ENCODE peak calls at places on chromosomes 3 and 15, in nine cellular contexts. V is choroid plexus epithelial cell, W is astrocyte of the spinal cord, H is fibroblast of lung, P is mammary epithelial cell, C is mesendoderm, Z is mesenchymal stem cell, G is DND-41, I is AG09309. F is an unnamed sample.

GRCh38 chr3:146128179-146128578 is 32.8 kb downstream of the PLOD2 start:
- DNase-seq in V (no peak), W (no peak), H (no peak), P (no peak), C (no peak), Z (no peak), G (no peak), I (no peak), F (no peak)

GRCh38 chr3:131083190-131083863 is 56.6 kb downstream of the NEK11 start:
- DNase-seq in V (peak), W (peak), H (peak), P (no peak), C (peak), Z (no peak), G (peak), I (no peak), F (no peak)

GRCh38 chr3:119870512-119870911 is 88.6 kb downstream of the NR1I2 start:
- DNase-seq in V (no peak), W (no peak), H (no peak), P (no peak), C (no peak), Z (no peak), G (no peak), I (no peak), F (no peak)

GRCh38 chr15:80609512-80609946 is 85.6 kb upstream of the ABHD17C start:
- DNase-seq in V (no peak), W (no peak), H (peak), P (no peak), C (no peak), Z (no peak), G (no peak), I (no peak), F (no peak)

GRCh38 chr3:149527531-149528343 is 53.2 kb downstream of the TM4SF4 start:
- DNase-seq in V (peak), W (no peak), H (peak), P (no peak), C (peak), Z (peak), G (no peak), I (no peak), F (no peak)

GRCh38 chr15:30921106-30921505 is 17.4 kb downstream of the FAN1 start:
- DNase-seq in V (no peak), W (no peak), H (no peak), P (no peak), C (no peak), Z (no peak), G (no peak), I (no peak), F (no peak)

GRCh38 chr3:32383136-32383711 is 8.4 kb upstream of the CMTM7 start:
- DNase-seq in V (no peak), W (no peak), H (no peak), P (no peak), C (peak), Z (no peak), G (no peak), I (no peak), F (no peak)

GRCh38 chr3:125107384-125107783 is 51.6 kb upstream of the HEG1 start:
- DNase-seq in V (no peak), W (no peak), H (no peak), P (no peak), C (no peak), Z (no peak), G (no peak), I (no peak), F (no peak)

GRCh38 chr3:25018909-25019308 is 409.2 kb upstream of the RARB start:
- DNase-seq in V (no peak), W (no peak), H (no peak), P (no peak), C (no peak), Z (no peak), G (no peak), I (no peak), F (no peak)

GRCh38 chr15:70096975-70097336 is 761 bp downstream of the TLE3 start:
- DNase-seq in V (no peak), W (no peak), H (no peak), P (no peak), C (no peak), Z (no peak), G (no peak), I (no peak), F (no peak)

GRCh38 chr3:45412731-45413130 is 24.4 kb downstream of the LARS2 start:
- DNase-seq in V (no peak), W (no peak), H (no peak), P (no peak), C (no peak), Z (no peak), G (no peak), I (no peak), F (peak)

GRCh38 chr3:48661501-48662139 is 1.1 kb downstream of the CELSR3 start:
- DNase-seq in V (peak), W (peak), H (peak), P (peak), C (peak), Z (peak), G (peak), I (no peak), F (peak)

GRCh38 chr3:188473591-188474288 is 319.8 kb downstream of the LPP start:
- DNase-seq in V (no peak), W (no peak), H (no peak), P (no peak), C (no peak), Z (no peak), G (no peak), I (no peak), F (no peak)

GRCh38 chr3:51580418-51580817 is 41.9 kb downstream of the RAD54L2 start:
- DNase-seq in V (no peak), W (no peak), H (no peak), P (no peak), C (no peak), Z (no peak), G (no peak), I (no peak), F (no peak)

GRCh38 chr15:29099131-29099880 is 170.3 kb downstream of the NSMCE3 start:
- DNase-seq in V (no peak), W (no peak), H (no peak), P (no peak), C (no peak), Z (no peak), G (no peak), I (no peak), F (no peak)

GRCh38 chr3:118097226-118097625 is 937.4 kb downstream of the IGSF11 start:
- DNase-seq in V (no peak), W (no peak), H (no peak), P (peak), C (no peak), Z (no peak), G (no peak), I (no peak), F (no peak)

GRCh38 chr3:49134471-49135265 is 1.8 kb upstream of the LAMB2 start:
- DNase-seq in V (no peak), W (no peak), H (no peak), P (no peak), C (peak), Z (no peak), G (no peak), I (no peak), F (no peak)

GRCh38 chr15:34122771-34123183 is 20.9 kb downstream of the PGBD4 start:
- DNase-seq in V (peak), W (peak), H (peak), P (peak), C (no peak), Z (peak), G (no peak), I (peak), F (no peak)

GRCh38 chr15:89785064-89785770 is 9.1 kb downstream of the MESP2 start:
- DNase-seq in V (no peak), W (no peak), H (no peak), P (no peak), C (no peak), Z (no peak), G (no peak), I (no peak), F (peak)

GRCh38 chr3:187977659-187978058 is 176.3 kb upstream of the LPP start:
- DNase-seq in V (no peak), W (no peak), H (no peak), P (no peak), C (no peak), Z (no peak), G (no peak), I (no peak), F (no peak)

GRCh38 chr15:39451121-39451698 is 129.7 kb upstream of the THBS1 start:
- DNase-seq in V (no peak), W (no peak), H (peak), P (no peak), C (no peak), Z (peak), G (no peak), I (no peak), F (no peak)

GRCh38 chr3:157475921-157476395 is 27.3 kb downstream of the VEPH1 start:
- DNase-seq in V (peak), W (peak), H (peak), P (peak), C (no peak), Z (peak), G (no peak), I (no peak), F (no peak)

GRCh38 chr3:183494341-183494740 is 61.2 kb downstream of the KLHL6 start:
- DNase-seq in V (no peak), W (no peak), H (no peak), P (no peak), C (no peak), Z (no peak), G (no peak), I (no peak), F (no peak)

GRCh38 chr15:39347453-39347852 is 233.4 kb upstream of the THBS1 start:
- DNase-seq in V (no peak), W (no peak), H (no peak), P (no peak), C (no peak), Z (no peak), G (no peak), I (no peak), F (no peak)

GRCh38 chr3:50268276-50268675 is 671 bp upstream of the SEMA3B start:
- DNase-seq in V (no peak), W (no peak), H (no peak), P (no peak), C (no peak), Z (no peak), G (no peak), I (no peak), F (no peak)
- H3K4me3 ChIP-seq in V (no peak), W (no peak), H (peak), P (no peak), C (no peak), Z (no peak), G (no peak), I (no peak), F (no peak)

GRCh38 chr3:11060500-11061251 is 68.1 kb downstream of the SLC6A1 start:
- DNase-seq in V (peak), W (peak), H (peak), P (peak), C (peak), Z (peak), G (peak), I (no peak), F (peak)
- H3K4me3 ChIP-seq in V (peak), W (peak), H (peak), P (no peak), C (no peak), Z (no peak), G (no peak), I (peak), F (no peak)

DNA sequence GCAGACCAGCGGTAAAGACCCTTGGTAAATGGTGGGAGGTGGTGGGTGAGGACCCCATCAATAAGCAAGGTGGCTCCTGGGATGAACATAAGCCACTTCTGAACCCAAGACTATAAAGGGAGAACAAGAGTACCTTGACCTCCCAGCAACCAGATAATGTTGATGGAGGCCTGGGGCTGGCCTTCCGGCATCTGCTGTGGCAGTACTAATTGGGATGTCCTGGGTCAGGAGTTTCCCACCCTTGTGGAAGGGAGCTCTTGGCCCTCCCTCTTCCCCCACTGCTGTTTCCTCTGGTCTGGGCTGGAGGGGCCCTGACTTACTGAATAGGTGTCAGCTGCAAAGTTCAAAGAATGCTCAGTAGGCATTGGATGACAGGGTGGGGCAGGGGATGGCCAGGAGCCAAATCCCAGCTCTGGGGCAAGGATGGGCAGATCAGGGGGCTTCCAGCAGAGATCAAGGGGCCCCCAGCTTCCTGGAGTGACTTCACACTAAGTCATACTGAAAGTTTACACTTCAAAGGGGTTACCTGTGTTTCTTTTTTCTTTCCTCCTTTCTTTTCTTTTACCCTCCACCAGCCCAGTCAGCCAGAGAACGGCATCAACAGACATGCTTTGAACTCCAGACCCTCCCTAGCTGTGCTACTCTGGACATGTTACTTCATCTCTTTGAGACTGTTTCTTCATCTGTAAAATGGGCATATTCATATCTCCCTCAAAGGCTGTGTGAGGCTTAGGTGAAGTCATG is 1.6 kb downstream of the RBP1 start:
- DNase-seq in V (no peak), W (no peak), H (no peak), P (no peak), C (no peak), Z (no peak), G (no peak), I (no peak), F (no peak)
- H3K4me3 ChIP-seq in V (peak), W (peak), H (no peak), P (no peak), C (no peak), Z (no peak), G (no peak), I (no peak), F (no peak)

GRCh38 chr3:73143821-73144237 is 82.4 kb downstream of the EBLN2 start:
- DNase-seq in V (peak), W (peak), H (no peak), P (no peak), C (no peak), Z (no peak), G (no peak), I (peak), F (no peak)
- H3K4me3 ChIP-seq in V (no peak), W (no peak), H (no peak), P (no peak), C (no peak), Z (no peak), G (no peak), I (no peak), F (no peak)

DNA sequence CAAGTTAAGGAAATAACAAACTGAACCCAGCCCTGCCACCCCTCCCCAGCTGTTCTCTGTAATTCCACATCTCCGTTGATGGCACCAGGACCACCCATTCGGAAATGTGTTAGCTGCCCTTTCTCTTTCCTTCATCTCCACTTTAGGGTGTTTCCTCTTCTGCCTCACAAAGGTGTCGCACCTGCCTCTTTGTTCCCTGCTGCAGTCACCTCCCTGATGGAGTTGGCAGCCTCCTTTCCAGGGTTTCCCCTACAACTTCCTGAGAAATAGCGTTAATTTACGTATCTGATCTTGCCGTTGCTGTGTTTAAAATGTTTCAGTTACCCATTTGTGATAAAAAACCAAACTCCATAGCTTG is 57.3 kb downstream of the GPR171 start:
- DNase-seq in V (no peak), W (no peak), H (no peak), P (no peak), C (no peak), Z (no peak), G (no peak), I (no peak), F (no peak)
- H3K4me3 ChIP-seq in V (no peak), W (no peak), H (no peak), P (no peak), C (no peak), Z (no peak), G (no peak), I (no peak), F (no peak)

GRCh38 chr3:141796436-141797166 is 33.4 kb downstream of the GRK7 start:
- DNase-seq in V (peak), W (peak), H (no peak), P (no peak), C (peak), Z (peak), G (peak), I (no peak), F (no peak)
- H3K4me3 ChIP-seq in V (peak), W (no peak), H (no peak), P (no peak), C (no peak), Z (no peak), G (peak), I (no peak), F (no peak)

DNA sequence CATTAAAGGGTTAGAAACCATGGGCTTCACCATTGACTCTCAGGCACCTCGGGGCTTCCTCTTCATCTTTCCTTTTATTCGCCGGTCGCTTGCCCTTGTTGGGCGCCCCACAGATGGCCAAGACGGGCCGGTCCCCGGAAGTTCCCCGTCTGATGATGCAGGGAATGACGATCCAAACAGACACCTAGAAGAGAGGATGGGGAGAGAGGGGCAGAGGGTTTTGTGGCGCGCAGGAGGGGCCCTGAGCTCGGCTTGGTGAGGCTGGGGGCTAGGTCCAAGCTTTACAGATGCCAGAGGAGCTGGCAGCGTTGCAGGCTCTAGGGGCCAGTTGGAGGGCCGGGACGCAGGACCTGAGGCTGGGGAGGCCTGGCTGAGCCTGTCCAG is 532 bp upstream of the ESYT3 start:
- DNase-seq in V (no peak), W (no peak), H (no peak), P (no peak), C (no peak), Z (no peak), G (no peak), I (no peak), F (no peak)
- H3K4me3 ChIP-seq in V (peak), W (no peak), H (peak), P (no peak), C (no peak), Z (peak), G (no peak), I (no peak), F (peak)

DNA sequence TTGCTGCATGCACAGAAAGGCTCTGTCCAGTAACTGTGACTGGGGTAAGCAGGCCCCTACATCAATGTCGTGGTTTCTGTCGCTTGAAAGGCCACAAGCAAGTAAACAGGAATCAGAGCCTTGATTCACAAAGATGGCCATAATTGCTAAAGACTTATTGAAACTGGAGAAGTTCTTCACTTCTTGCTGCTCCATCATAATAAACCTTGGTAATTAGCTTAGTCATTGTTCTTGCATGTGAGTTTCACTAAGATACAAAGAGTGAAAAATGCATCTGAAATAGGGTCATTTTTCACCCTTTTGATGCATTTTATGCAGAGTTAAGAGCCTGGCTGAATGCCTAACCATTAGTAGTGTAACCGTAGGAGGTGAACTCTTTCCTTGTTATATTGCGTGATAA is 3.2 kb downstream of the SEMA6D start:
- DNase-seq in V (no peak), W (no peak), H (peak), P (no peak), C (no peak), Z (no peak), G (no peak), I (no peak), F (no peak)
- H3K4me3 ChIP-seq in V (no peak), W (no peak), H (peak), P (no peak), C (peak), Z (no peak), G (no peak), I (no peak), F (no peak)